ENCODE peak calls at places on chromosomes 5 and 9, in nine cellular contexts. F is CD8-positive, alpha-beta T cell; L is brain microvascular endothelial cell; Z is right lobe of liver; T is cardiac fibroblast; J is CD4-positive, CD25-positive, alpha-beta regulatory T cell; N is mesendoderm; H is naive thymus-derived CD4-positive, alpha-beta T cell; W is SK-N-MC. E is an unnamed sample.

GRCh38 chr5:113612060-113612496 is 98.6 kb downstream of the YTHDC2 start:
- DNase-seq in J (peak; percentile 41), H (no peak), Z (no peak), W (peak; percentile 14), T (peak; percentile 54), F (no peak), L (no peak), N (peak; percentile 50), E (no peak)

GRCh38 chr5:15521349-15521937 is 21.5 kb downstream of the FBXL7 start:
- DNase-seq in H (no peak), N (no peak), T (peak; percentile 54), F (no peak), L (peak; percentile 7), W (no peak), J (no peak), Z (no peak), E (no peak)

GRCh38 chr9:22052376-22052945 is 43.4 kb upstream of the CDKN2B start:
- DNase-seq in W (no peak), T (peak; percentile 97), N (no peak), Z (no peak), H (no peak), F (no peak), J (peak; percentile 74), L (peak; percentile 99), E (no peak)

GRCh38 chr9:76216161-76216649 is 178.0 kb downstream of the RFK start:
- DNase-seq in Z (no peak), N (no peak), H (no peak), L (peak; percentile 85), F (no peak), T (peak; percentile 96), W (no peak), J (no peak), E (no peak)

GRCh38 chr5:116289276-116289675 is 204.5 kb downstream of the COMMD10 start:
- DNase-seq in H (no peak), J (no peak), N (peak; percentile 65), F (no peak), W (no peak), Z (no peak), L (no peak), T (no peak), E (no peak)

GRCh38 chr9:124356745-124357390 is 58.4 kb downstream of the PSMB7 start:
- DNase-seq in W (no peak), N (no peak), J (peak; percentile 18), H (no peak), Z (no peak), T (no peak), L (no peak), F (no peak), E (no peak)

GRCh38 chr9:79682076-79682736 is 110.4 kb downstream of the TLE4 start:
- DNase-seq in H (no peak), J (no peak), N (no peak), L (no peak), W (no peak), T (peak; percentile 28), Z (no peak), F (no peak), E (no peak)

GRCh38 chr9:98958271-98958989 is 14.7 kb downstream of the COL15A1 start:
- DNase-seq in J (no peak), F (no peak), W (no peak), H (no peak), N (no peak), Z (no peak), L (peak; percentile 65), T (peak; percentile 84), E (no peak)

GRCh38 chr9:99221623-99222415 is at the start of the genes ALG2 and SEC61B:
- DNase-seq in N (peak; percentile 96), T (peak; percentile 97), W (peak; percentile 88), F (peak; percentile 94), H (peak; percentile 86), Z (peak; percentile 95), J (peak; percentile 95), L (peak; percentile 95), E (peak; percentile 96)

GRCh38 chr5:159097461-159098284 is 2.0 kb downstream of the EBF1 start:
- DNase-seq in F (no peak), Z (peak; percentile 49), H (no peak), W (no peak), T (peak; percentile 69), L (peak; percentile 46), N (peak; percentile 29), J (no peak), E (no peak)

GRCh38 chr5:159094745-159095144 is 5.0 kb downstream of the EBF1 start:
- DNase-seq in F (peak; percentile 65), Z (no peak), L (peak; percentile 90), H (no peak), T (peak; percentile 98), J (peak; percentile 69), W (peak; percentile 91), N (peak; percentile 60), E (peak; percentile 92)

GRCh38 chr5:159095218-159095617 is 4.5 kb downstream of the EBF1 start:
- DNase-seq in Z (no peak), J (no peak), T (peak; percentile 53), H (no peak), L (no peak), F (no peak), N (peak; percentile 14), W (no peak), E (no peak)

GRCh38 chr5:159096555-159097460 is 2.9 kb downstream of the EBF1 start:
- DNase-seq in N (peak; percentile 47), L (no peak), W (no peak), Z (peak; percentile 51), T (peak; percentile 51), J (no peak), F (no peak), H (no peak), E (no peak)

DNA sequence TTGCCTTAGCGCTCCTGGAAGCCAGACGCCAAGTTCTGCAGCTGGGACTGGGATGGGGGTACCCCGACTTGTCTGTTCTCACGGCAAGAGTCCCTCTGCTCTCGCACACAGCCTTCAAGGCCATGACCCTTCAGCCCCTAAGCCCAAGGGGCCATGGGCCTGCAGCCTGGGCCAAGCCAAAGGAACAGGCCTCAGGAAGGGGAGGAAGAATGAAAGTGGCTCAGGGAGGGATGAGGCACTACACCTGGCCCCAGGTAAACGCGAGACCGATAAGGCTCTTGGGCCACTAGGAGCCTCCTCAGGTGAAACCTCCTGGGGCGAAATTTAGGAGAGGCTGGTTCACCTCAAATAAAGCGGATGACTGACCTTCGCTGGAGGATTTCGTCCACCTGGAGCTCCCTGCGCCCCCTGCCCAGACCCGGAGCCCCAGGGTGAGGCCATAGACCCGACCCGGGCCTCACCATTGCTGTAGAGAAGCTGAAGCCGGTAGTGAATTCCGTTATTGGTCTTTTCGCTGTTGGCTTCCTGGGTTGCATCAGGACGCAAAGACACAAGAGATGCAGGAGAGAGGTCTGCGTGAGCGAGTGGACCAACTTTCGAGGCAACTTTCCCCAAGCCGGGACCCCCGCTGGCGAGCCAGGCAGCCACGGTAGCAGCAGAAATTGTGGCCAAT is 3.7 kb downstream of the EBF1 start:
- DNase-seq in H (no peak), N (peak; percentile 37), Z (no peak), L (no peak), T (peak; percentile 59), W (no peak), J (no peak), F (no peak), E (no peak)
- H3K4me3 ChIP-seq in H (no peak overlapping the region), N (no peak overlapping the region), Z (no peak overlapping the region), L (peak overlapping the region; percentile 68), T (peak overlapping the region; percentile 64), W (no peak overlapping the region), J (no peak overlapping the region), F (no peak overlapping the region), E (no peak overlapping the region)

GRCh38 chr5:40477856-40478546 is 201.7 kb upstream of the PTGER4 start:
- DNase-seq in W (no peak), Z (no peak), L (peak; percentile 10), N (no peak), F (no peak), H (no peak), J (no peak), T (peak; percentile 40), E (peak; percentile 72)
- H3K4me3 ChIP-seq in W (no peak overlapping the region), Z (no peak overlapping the region), L (no peak overlapping the region), N (no peak overlapping the region), F (no peak overlapping the region), H (no peak overlapping the region), J (no peak overlapping the region), T (no peak overlapping the region), E (no peak overlapping the region)

GRCh38 chr5:111553889-111554288 is 41.6 kb upstream of the STARD4 start:
- DNase-seq in W (no peak), L (no peak), F (no peak), T (no peak), J (no peak), Z (no peak), H (no peak), N (no peak), E (no peak)
- H3K4me3 ChIP-seq in W (no peak overlapping the region), L (no peak overlapping the region), F (no peak overlapping the region), T (no peak overlapping the region), J (no peak overlapping the region), Z (no peak overlapping the region), H (no peak overlapping the region), N (no peak overlapping the region), E (no peak overlapping the region)

GRCh38 chr9:96217358-96217755 is 84.6 kb downstream of the HSD17B3 start:
- DNase-seq in L (peak; percentile 9), N (peak; percentile 83), Z (no peak), W (no peak), J (no peak), F (no peak), T (no peak), H (no peak), E (peak; percentile 64)

GRCh38 chr9:96219615-96220257 is 82.2 kb downstream of the HSD17B3 start:
- DNase-seq in L (no peak), T (peak; percentile 18), N (peak; percentile 62), F (peak; percentile 57), J (peak; percentile 19), H (peak; percentile 50), W (no peak), Z (peak; percentile 59), E (peak; percentile 63)

GRCh38 chr9:96216618-96217017 is 85.4 kb downstream of the HSD17B3 start:
- DNase-seq in W (no peak), T (no peak), L (no peak), F (no peak), H (no peak), J (no peak), N (no peak), Z (no peak), E (peak; percentile 14)

GRCh38 chr9:96218821-96219614 is 83.0 kb downstream of the HSD17B3 start:
- DNase-seq in N (no peak), L (no peak), H (no peak), J (no peak), W (no peak), F (peak; percentile 18), Z (peak; percentile 56), T (no peak), E (peak; percentile 64)

DNA sequence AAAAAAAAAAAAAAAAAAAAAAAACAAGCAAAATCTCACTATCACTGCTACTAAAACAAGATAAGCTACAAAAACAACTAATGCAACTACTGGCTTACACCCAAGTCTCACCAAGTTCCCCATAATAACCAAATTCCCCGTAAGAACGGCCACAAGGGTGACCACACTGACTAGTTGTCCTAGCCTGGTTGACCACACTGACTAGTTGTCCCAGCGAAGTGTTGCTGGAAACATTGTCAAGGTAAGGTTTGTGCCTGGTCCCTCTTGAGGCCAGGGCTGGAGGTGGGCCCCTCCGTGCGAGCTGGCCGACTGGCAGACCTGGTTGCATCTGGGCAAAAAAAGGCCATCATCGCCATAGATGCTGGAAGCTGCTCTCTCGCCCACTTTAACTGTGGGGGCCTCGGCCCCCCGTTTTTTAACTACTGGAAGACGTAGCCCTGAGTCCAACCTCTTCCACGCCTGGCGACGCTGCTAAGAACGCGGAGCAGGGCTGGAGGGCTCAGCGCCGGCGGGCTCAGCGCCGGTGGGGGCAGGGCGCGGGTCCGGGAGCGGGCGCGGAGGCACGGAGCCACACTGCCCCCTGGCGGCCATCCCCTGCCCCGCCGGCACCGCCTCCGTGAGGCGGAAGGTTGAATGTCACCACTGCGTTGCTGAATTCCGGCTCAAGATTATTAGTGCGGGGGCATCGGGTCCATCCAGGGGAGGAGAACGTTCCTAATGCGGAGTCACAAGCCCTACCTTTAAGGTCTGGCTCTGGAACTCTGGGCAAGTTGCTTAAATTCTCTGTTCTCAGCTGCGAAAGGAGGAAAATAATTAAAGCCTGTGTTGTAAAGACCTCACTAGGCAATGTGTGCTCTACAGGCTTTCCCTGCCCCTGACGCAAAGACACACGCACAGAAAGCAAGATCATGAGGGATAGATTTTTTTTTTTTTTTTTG is 84.0 kb downstream of the HSD17B3 start:
- DNase-seq in T (peak; percentile 60), Z (peak; percentile 68), N (peak; percentile 89), L (peak; percentile 40), F (peak; percentile 82), W (peak; percentile 16), H (peak; percentile 73), J (peak; percentile 57), E (peak; percentile 79)
- H3K4me3 ChIP-seq in T (peak overlapping the region; percentile 38), Z (peak overlapping the region; percentile 39), N (no peak overlapping the region), L (peak overlapping the region; percentile 42), F (peak overlapping the region; percentile 27), W (peak overlapping the region; percentile 51), H (peak overlapping the region; percentile 17), J (no peak overlapping the region), E (peak overlapping the region; percentile 46)

E was measured in sigmoid colon.